ENCODE peak calls at places on chromosomes 5 and 9, in six cellular contexts. One of them, this sample, is unnamed.

GRCh38 chr5:145495741-145496140 is 339.4 kb downstream of the PRELID2 start:
- DNase-seq in A549: peak; percentile 19
- DNase-seq in H9: no peak
- DNase-seq in adrenal gland: peak; percentile 46
- DNase-seq in dorsolateral prefrontal cortex: no peak
- DNase-seq in HL-60: no peak
- DNase-seq in this sample: no peak

GRCh38 chr9:124001445-124001799 is 10.1 kb upstream of the LHX2 start:
- DNase-seq in A549: no peak
- DNase-seq in H9: no peak
- DNase-seq in adrenal gland: no peak
- DNase-seq in dorsolateral prefrontal cortex: no peak
- DNase-seq in HL-60: no peak
- DNase-seq in this sample: no peak

GRCh38 chr9:125121156-125121555 is 22.2 kb downstream of the SCAI start:
- DNase-seq in A549: no peak
- DNase-seq in H9: no peak
- DNase-seq in adrenal gland: no peak
- DNase-seq in dorsolateral prefrontal cortex: no peak
- DNase-seq in HL-60: no peak
- DNase-seq in this sample: no peak

GRCh38 chr9:87498816-87499454 is 1.3 kb downstream of the DAPK1 start:
- DNase-seq in A549: no peak
- DNase-seq in H9: peak; percentile 32
- DNase-seq in adrenal gland: no peak
- DNase-seq in dorsolateral prefrontal cortex: no peak
- DNase-seq in HL-60: no peak
- DNase-seq in this sample: peak; percentile 19

GRCh38 chr5:80990971-80991370 is 30.8 kb downstream of the RASGRF2 start:
- DNase-seq in A549: no peak
- DNase-seq in H9: peak; percentile 80
- DNase-seq in adrenal gland: no peak
- DNase-seq in dorsolateral prefrontal cortex: no peak
- DNase-seq in HL-60: no peak
- DNase-seq in this sample: no peak

GRCh38 chr5:53936481-53937352 is 373.7 kb downstream of the ARL15 start:
- DNase-seq in A549: no peak
- DNase-seq in H9: no peak
- DNase-seq in adrenal gland: peak; percentile 24
- DNase-seq in dorsolateral prefrontal cortex: no peak
- DNase-seq in HL-60: no peak
- DNase-seq in this sample: no peak

GRCh38 chr9:20297646-20298084 is 324.6 kb downstream of the MLLT3 start:
- DNase-seq in A549: no peak
- DNase-seq in H9: no peak
- DNase-seq in adrenal gland: no peak
- DNase-seq in dorsolateral prefrontal cortex: peak; percentile 75
- DNase-seq in HL-60: no peak
- DNase-seq in this sample: no peak

GRCh38 chr9:134717056-134717455 is 75.5 kb downstream of the COL5A1 start:
- DNase-seq in A549: no peak
- DNase-seq in H9: no peak
- DNase-seq in adrenal gland: no peak
- DNase-seq in dorsolateral prefrontal cortex: no peak
- DNase-seq in HL-60: no peak
- DNase-seq in this sample: no peak

GRCh38 chr9:15999422-16000339 is 446.8 kb downstream of the CCDC171 start:
- DNase-seq in A549: peak; percentile 50
- DNase-seq in H9: no peak
- DNase-seq in adrenal gland: no peak
- DNase-seq in dorsolateral prefrontal cortex: no peak
- DNase-seq in HL-60: no peak
- DNase-seq in this sample: no peak

GRCh38 chr9:19232117-19232829 is 1.8 kb downstream of the DENND4C start:
- DNase-seq in A549: no peak
- DNase-seq in H9: no peak
- DNase-seq in adrenal gland: no peak
- DNase-seq in dorsolateral prefrontal cortex: no peak
- DNase-seq in HL-60: no peak
- DNase-seq in this sample: no peak

GRCh38 chr9:70205366-70206020 is 53.3 kb upstream of the SMC5 start:
- DNase-seq in A549: no peak
- DNase-seq in H9: no peak
- DNase-seq in adrenal gland: no peak
- DNase-seq in dorsolateral prefrontal cortex: no peak
- DNase-seq in HL-60: no peak
- DNase-seq in this sample: no peak

GRCh38 chr9:104232781-104233341 is 138.8 kb downstream of the SMC2 start:
- DNase-seq in A549: no peak
- DNase-seq in H9: no peak
- DNase-seq in adrenal gland: no peak
- DNase-seq in dorsolateral prefrontal cortex: no peak
- DNase-seq in HL-60: no peak
- DNase-seq in this sample: no peak

GRCh38 chr5:82748688-82749091 is 328.5 kb downstream of the TMEM167A start:
- DNase-seq in A549: no peak
- DNase-seq in H9: no peak
- DNase-seq in adrenal gland: no peak
- DNase-seq in dorsolateral prefrontal cortex: no peak
- DNase-seq in HL-60: no peak
- DNase-seq in this sample: no peak

GRCh38 chr9:34580358-34580757 is 9.2 kb downstream of the CNTFR start:
- DNase-seq in A549: no peak
- DNase-seq in H9: no peak
- DNase-seq in adrenal gland: no peak
- DNase-seq in dorsolateral prefrontal cortex: no peak
- DNase-seq in HL-60: no peak
- DNase-seq in this sample: no peak

GRCh38 chr5:159166416-159166815 is 42.9 kb downstream of the RNF145 start:
- DNase-seq in A549: no peak
- DNase-seq in H9: no peak
- DNase-seq in adrenal gland: no peak
- DNase-seq in dorsolateral prefrontal cortex: no peak
- DNase-seq in HL-60: no peak
- DNase-seq in this sample: no peak

GRCh38 chr9:86977205-86977835 is 30.0 kb upstream of the GAS1 start:
- DNase-seq in A549: no peak
- DNase-seq in H9: no peak
- DNase-seq in adrenal gland: no peak
- DNase-seq in dorsolateral prefrontal cortex: no peak
- DNase-seq in HL-60: no peak
- DNase-seq in this sample: no peak

GRCh38 chr9:86684148-86684547 is 263.2 kb downstream of the GAS1 start:
- DNase-seq in A549: no peak
- DNase-seq in H9: no peak
- DNase-seq in adrenal gland: no peak
- DNase-seq in dorsolateral prefrontal cortex: no peak
- DNase-seq in HL-60: no peak
- DNase-seq in this sample: no peak

GRCh38 chr9:131276891-131277672 is 772 bp upstream of the FAM78A start:
- DNase-seq in A549: no peak
- DNase-seq in H9: no peak
- DNase-seq in adrenal gland: no peak
- DNase-seq in dorsolateral prefrontal cortex: no peak
- DNase-seq in HL-60: no peak
- DNase-seq in this sample: no peak

GRCh38 chr5:79929095-79929494 is 62.0 kb downstream of the MTX3 start:
- DNase-seq in A549: no peak
- DNase-seq in H9: no peak
- DNase-seq in adrenal gland: no peak
- DNase-seq in dorsolateral prefrontal cortex: no peak
- DNase-seq in HL-60: no peak
- DNase-seq in this sample: no peak

GRCh38 chr5:91252916-91253315 is 130.2 kb downstream of the ARRDC3 start:
- DNase-seq in A549: no peak
- DNase-seq in H9: no peak
- DNase-seq in adrenal gland: no peak
- DNase-seq in dorsolateral prefrontal cortex: no peak
- DNase-seq in HL-60: no peak
- DNase-seq in this sample: no peak

GRCh38 chr5:117748336-117748735 is 1173.7 kb upstream of the SEMA6A start:
- DNase-seq in A549: no peak
- DNase-seq in H9: peak; percentile 48
- DNase-seq in adrenal gland: no peak
- DNase-seq in dorsolateral prefrontal cortex: no peak
- DNase-seq in HL-60: no peak
- DNase-seq in this sample: no peak

GRCh38 chr9:17191095-17191494 is 56.3 kb downstream of the CNTLN start:
- DNase-seq in A549: no peak
- DNase-seq in H9: no peak
- DNase-seq in adrenal gland: no peak
- DNase-seq in dorsolateral prefrontal cortex: no peak
- DNase-seq in HL-60: no peak
- DNase-seq in this sample: no peak

GRCh38 chr5:178307266-178308045 is 74.9 kb upstream of the PHYKPL start:
- DNase-seq in A549: no peak
- DNase-seq in H9: no peak
- DNase-seq in adrenal gland: no peak
- DNase-seq in dorsolateral prefrontal cortex: no peak
- DNase-seq in HL-60: no peak
- DNase-seq in this sample: no peak

GRCh38 chr5:86199287-86199686 is 418.5 kb upstream of the COX7C start:
- DNase-seq in A549: no peak
- DNase-seq in H9: no peak
- DNase-seq in adrenal gland: no peak
- DNase-seq in dorsolateral prefrontal cortex: no peak
- DNase-seq in HL-60: no peak
- DNase-seq in this sample: no peak

GRCh38 chr5:172144291-172144815 is 43.7 kb downstream of the STK10 start:
- DNase-seq in A549: no peak
- DNase-seq in H9: no peak
- DNase-seq in adrenal gland: peak; percentile 24
- DNase-seq in dorsolateral prefrontal cortex: peak; percentile 51
- DNase-seq in HL-60: no peak
- DNase-seq in this sample: no peak

DNA sequence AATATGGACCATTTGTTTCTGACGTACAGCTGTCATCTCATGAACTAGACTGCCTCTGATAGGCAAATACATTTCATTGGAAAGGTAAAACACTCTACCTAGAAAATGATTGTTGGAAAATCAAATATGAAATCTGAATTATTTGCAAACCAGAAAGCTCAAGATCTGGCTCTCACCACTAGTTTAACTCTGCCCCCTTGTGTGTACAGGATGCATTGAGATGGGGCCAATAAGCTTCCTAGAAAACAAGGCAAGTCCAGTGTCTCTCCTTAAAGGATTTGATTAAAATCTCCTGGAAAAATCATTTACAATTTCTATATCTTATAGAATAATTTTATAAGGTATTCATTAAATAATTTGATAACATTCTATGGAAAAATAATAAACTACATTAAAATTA is 311.9 kb upstream of the ANKH start:
- DNase-seq in A549: no peak
- DNase-seq in H9: no peak
- DNase-seq in adrenal gland: no peak
- DNase-seq in dorsolateral prefrontal cortex: no peak
- DNase-seq in HL-60: no peak
- DNase-seq in this sample: no peak
- TF ChIP-seq CTCF in A549: peak; percentile 10
- TF ChIP-seq CTCF in H9: peak; percentile 61
- TF ChIP-seq CTCF in adrenal gland: no peak
- TF ChIP-seq CTCF in dorsolateral prefrontal cortex: no peak
- TF ChIP-seq CTCF in HL-60: no peak
- TF ChIP-seq CTCF in this sample: peak; percentile 16

DNA sequence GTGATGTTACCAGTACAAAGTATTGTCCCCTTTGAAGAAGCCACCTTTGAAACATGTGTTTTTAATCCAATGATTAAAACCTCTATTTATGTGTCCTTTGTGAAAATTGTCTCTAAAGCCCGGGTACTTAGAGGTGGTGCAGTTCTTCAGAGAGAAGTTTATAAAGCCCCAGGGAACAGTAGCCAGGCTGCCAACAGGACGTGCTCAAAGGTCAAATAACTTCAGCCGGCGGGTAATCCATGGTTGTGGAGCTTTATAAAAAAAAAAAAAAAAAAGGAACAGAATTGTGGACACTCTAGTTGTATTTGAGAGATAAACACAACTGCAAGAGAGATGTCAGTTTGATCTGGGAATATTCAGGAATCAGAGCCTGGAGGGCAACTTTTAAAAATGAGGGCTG is 57.9 kb upstream of the CTNND2 start:
- DNase-seq in A549: no peak
- DNase-seq in H9: no peak
- DNase-seq in adrenal gland: no peak
- DNase-seq in dorsolateral prefrontal cortex: no peak
- DNase-seq in HL-60: no peak
- DNase-seq in this sample: no peak
- TF ChIP-seq CTCF in A549: no peak
- TF ChIP-seq CTCF in H9: no peak
- TF ChIP-seq CTCF in adrenal gland: no peak
- TF ChIP-seq CTCF in dorsolateral prefrontal cortex: no peak
- TF ChIP-seq CTCF in HL-60: no peak
- TF ChIP-seq CTCF in this sample: no peak

GRCh38 chr9:127698985-127699670 is 7.7 kb upstream of the CFAP157 start:
- DNase-seq in A549: peak; percentile 98
- DNase-seq in H9: peak; percentile 98
- DNase-seq in adrenal gland: peak; percentile 99
- DNase-seq in dorsolateral prefrontal cortex: peak; percentile 99
- DNase-seq in HL-60: no peak
- DNase-seq in this sample: peak; percentile 91
- TF ChIP-seq CTCF in A549: no peak
- TF ChIP-seq CTCF in H9: peak; percentile 25
- TF ChIP-seq CTCF in adrenal gland: peak; percentile 46
- TF ChIP-seq CTCF in dorsolateral prefrontal cortex: peak; percentile 35
- TF ChIP-seq CTCF in HL-60: no peak
- TF ChIP-seq CTCF in this sample: no peak

GRCh38 chr5:139658928-139659667 is 10.9 kb downstream of the CXXC5 start:
- DNase-seq in A549: no peak
- DNase-seq in H9: no peak
- DNase-seq in adrenal gland: peak; percentile 77
- DNase-seq in dorsolateral prefrontal cortex: no peak
- DNase-seq in HL-60: no peak
- DNase-seq in this sample: peak; percentile 34

GRCh38 chr5:139659673-139660072 is 11.5 kb downstream of the CXXC5 start:
- DNase-seq in A549: no peak
- DNase-seq in H9: no peak
- DNase-seq in adrenal gland: no peak
- DNase-seq in dorsolateral prefrontal cortex: no peak
- DNase-seq in HL-60: no peak
- DNase-seq in this sample: peak; percentile 31

GRCh38 chr5:139660105-139660915 is 12.2 kb downstream of the CXXC5 start:
- DNase-seq in A549: no peak
- DNase-seq in H9: no peak
- DNase-seq in adrenal gland: peak; percentile 90
- DNase-seq in dorsolateral prefrontal cortex: peak; percentile 92
- DNase-seq in HL-60: no peak
- DNase-seq in this sample: no peak

GRCh38 chr5:139657363-139658321 is 9.5 kb downstream of the CXXC5 start:
- DNase-seq in A549: no peak
- DNase-seq in H9: no peak
- DNase-seq in adrenal gland: no peak
- DNase-seq in dorsolateral prefrontal cortex: no peak
- DNase-seq in HL-60: no peak
- DNase-seq in this sample: no peak

DNA sequence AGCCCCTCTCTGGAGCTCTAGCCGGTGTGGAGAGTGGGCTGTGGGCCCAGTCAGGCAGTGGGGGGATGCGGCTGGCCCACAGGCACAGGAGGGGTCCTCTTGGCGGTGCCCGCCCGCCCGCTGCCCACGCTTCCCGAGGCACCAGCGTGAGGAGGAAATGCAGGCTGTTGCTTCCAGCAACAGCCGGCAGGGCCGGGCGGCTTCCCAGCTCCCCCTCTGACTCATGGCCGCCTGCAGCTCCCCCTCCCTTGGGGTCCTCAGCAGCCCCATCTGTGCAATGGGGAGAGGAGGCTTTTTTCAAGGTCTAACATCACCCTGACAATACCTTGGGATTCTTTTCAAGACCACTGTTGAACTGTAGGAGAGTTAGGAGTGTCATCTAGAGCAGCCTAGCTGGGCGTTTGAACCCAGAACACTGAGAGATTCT is 10.4 kb downstream of the CXXC5 start:
- DNase-seq in A549: no peak
- DNase-seq in H9: no peak
- DNase-seq in adrenal gland: no peak
- DNase-seq in dorsolateral prefrontal cortex: no peak
- DNase-seq in HL-60: no peak
- DNase-seq in this sample: no peak
- TF ChIP-seq CTCF in A549: no peak
- TF ChIP-seq CTCF in H9: no peak
- TF ChIP-seq CTCF in adrenal gland: no peak
- TF ChIP-seq CTCF in dorsolateral prefrontal cortex: no peak
- TF ChIP-seq CTCF in HL-60: no peak
- TF ChIP-seq CTCF in this sample: no peak